ENCODE peak calls at places on chromosomes 11 and 22, in seven cellular contexts. T is left ventricle myocardium inferior; M is M059J; Y is CD8-positive, alpha-beta memory T cell; R is NCI-H1092 treated with DMSO at 0.1 percent for 48 hours; W is AG09319; U is NCI-H510A. S is an unnamed sample.

GRCh38 chr22:47136050-47136449 is 373.6 kb downstream of the TBC1D22A start:
- DNase-seq in T (no peak), M (no peak), Y (no peak), R (no peak), W (no peak), U (no peak), S (no peak)

GRCh38 chr11:80720295-80720694 is 1279.5 kb upstream of the TENM4 start:
- DNase-seq in T (no peak), M (no peak), Y (no peak), R (no peak), W (no peak), U (no peak), S (no peak)

GRCh38 chr22:35589071-35589735 is 27.9 kb downstream of the MB start:
- DNase-seq in T (no peak), M (peak; percentile 99), Y (no peak), R (no peak), W (peak; percentile 55), U (no peak), S (peak; percentile 74)

GRCh38 chr11:86460461-86461404 is 86.0 kb downstream of the CCDC81 start:
- DNase-seq in T (no peak), M (peak; percentile 74), Y (no peak), R (no peak), W (no peak), U (no peak), S (no peak)

GRCh38 chr11:62786318-62787004 is 741 bp upstream of the TMEM179B start:
- DNase-seq in T (peak; percentile 91), M (peak; percentile 85), Y (peak; percentile 82), R (peak; percentile 81), W (peak; percentile 52), U (peak; percentile 77), S (peak; percentile 92)

GRCh38 chr11:65558785-65559509 is 788 bp upstream of the LTBP3 start:
- DNase-seq in T (peak; percentile 76), M (peak; percentile 50), Y (no peak), R (peak; percentile 64), W (no peak), U (no peak), S (no peak)

GRCh38 chr11:15216678-15217077 is 102.0 kb downstream of the INSC start:
- DNase-seq in T (no peak), M (peak; percentile 4), Y (no peak), R (no peak), W (no peak), U (no peak), S (peak; percentile 2)

GRCh38 chr22:44444341-44445306 is 53.4 kb downstream of the RTL6 start:
- DNase-seq in T (no peak), M (no peak), Y (no peak), R (no peak), W (no peak), U (no peak), S (peak; percentile 18)

GRCh38 chr11:118142081-118142480 is 10.5 kb downstream of the SCN4B start:
- DNase-seq in T (no peak), M (peak; percentile 55), Y (no peak), R (no peak), W (no peak), U (no peak), S (peak; percentile 37)

GRCh38 chr22:38452373-38453064 is 2.5 kb downstream of the KCNJ4 start:
- DNase-seq in T (peak; percentile 76), M (peak; percentile 42), Y (no peak), R (no peak), W (no peak), U (no peak), S (no peak)

GRCh38 chr11:78140392-78141077 is 1.1 kb upstream of the ALG8 start:
- DNase-seq in T (no peak), M (no peak), Y (no peak), R (no peak), W (no peak), U (no peak), S (peak; percentile 52)

GRCh38 chr11:113255096-113255495 is 59.3 kb upstream of the TTC12 start:
- DNase-seq in T (no peak), M (peak; percentile 18), Y (no peak), R (no peak), W (no peak), U (no peak), S (no peak)

GRCh38 chr11:133951484-133952198 is 5.1 kb downstream of the IGSF9B start:
- DNase-seq in T (no peak), M (peak; percentile 42), Y (no peak), R (peak; percentile 79), W (no peak), U (peak; percentile 83), S (no peak)

GRCh38 chr11:89293966-89294679 is 116.4 kb downstream of the TYR start:
- DNase-seq in T (peak; percentile 11), M (peak; percentile 1), Y (no peak), R (no peak), W (no peak), U (no peak), S (no peak)

GRCh38 chr22:35498446-35498845 is 42.2 kb upstream of the RASD2 start:
- DNase-seq in T (no peak), M (no peak), Y (no peak), R (no peak), W (no peak), U (no peak), S (no peak)

GRCh38 chr22:38657248-38657909 is 941 bp downstream of the CBY1 start:
- DNase-seq in T (no peak), M (no peak), Y (peak; percentile 24), R (no peak), W (no peak), U (no peak), S (peak; percentile 49)

GRCh38 chr11:75762885-75763284 is 5.7 kb upstream of the DGAT2 start:
- DNase-seq in T (no peak), M (no peak), Y (no peak), R (no peak), W (peak; percentile 34), U (no peak), S (peak; percentile 95)